ENCODE peak calls at places on chromosomes 3 and 15, in five cellular contexts. One of them, this sample, is unnamed.

GRCh38 chr3:60217156-60217911 is 1033.9 kb downstream of the FHIT start:
- DNase-seq in stimulated activated CD4-positive, alpha-beta T cell treated with anti-CD3 and anti-CD28 coated beads, TNF-alpha, amount 100 ng/mL, for 4 hours: no peak
- DNase-seq in stimulated activated naive CD8-positive, alpha-beta T cell treated with anti-CD3 and anti-CD28 coated beads, Interleukin-15, amount 100 ng/mL, for 72 hours: no peak
- DNase-seq in activated CD8-positive, alpha-beta T cell treated with anti-CD3 and anti-CD28 coated beads, Interleukin-2, amount 10 ng/mL, durations not matched to agents 7 days and 5 days: no peak
- DNase-seq in glomerular endothelial cell: no peak
- DNase-seq in this sample: no peak

GRCh38 chr3:46908294-46908985 is 30.9 kb downstream of the PTH1R start:
- DNase-seq in activated CD8-positive, alpha-beta T cell treated with anti-CD3 and anti-CD28 coated beads, Interleukin-2, amount 10 ng/mL, durations not matched to agents 7 days and 5 days: no peak
- DNase-seq in glomerular endothelial cell: no peak
- DNase-seq in stimulated activated naive CD8-positive, alpha-beta T cell treated with anti-CD3 and anti-CD28 coated beads, Interleukin-15, amount 100 ng/mL, for 72 hours: no peak
- DNase-seq in stimulated activated CD4-positive, alpha-beta T cell treated with anti-CD3 and anti-CD28 coated beads, TNF-alpha, amount 100 ng/mL, for 4 hours: no peak
- DNase-seq in this sample: no peak

GRCh38 chr3:170709046-170709445 is 123.2 kb upstream of the SLC7A14 start:
- DNase-seq in stimulated activated naive CD8-positive, alpha-beta T cell treated with anti-CD3 and anti-CD28 coated beads, Interleukin-15, amount 100 ng/mL, for 72 hours: no peak
- DNase-seq in activated CD8-positive, alpha-beta T cell treated with anti-CD3 and anti-CD28 coated beads, Interleukin-2, amount 10 ng/mL, durations not matched to agents 7 days and 5 days: no peak
- DNase-seq in stimulated activated CD4-positive, alpha-beta T cell treated with anti-CD3 and anti-CD28 coated beads, TNF-alpha, amount 100 ng/mL, for 4 hours: no peak
- DNase-seq in glomerular endothelial cell: no peak
- DNase-seq in this sample: no peak

GRCh38 chr3:23819599-23820360 is 14.0 kb downstream of the UBE2E1 start:
- DNase-seq in activated CD8-positive, alpha-beta T cell treated with anti-CD3 and anti-CD28 coated beads, Interleukin-2, amount 10 ng/mL, durations not matched to agents 7 days and 5 days: no peak
- DNase-seq in stimulated activated naive CD8-positive, alpha-beta T cell treated with anti-CD3 and anti-CD28 coated beads, Interleukin-15, amount 100 ng/mL, for 72 hours: no peak
- DNase-seq in stimulated activated CD4-positive, alpha-beta T cell treated with anti-CD3 and anti-CD28 coated beads, TNF-alpha, amount 100 ng/mL, for 4 hours: no peak
- DNase-seq in glomerular endothelial cell: no peak
- DNase-seq in this sample: no peak

GRCh38 chr15:90701048-90701447 is 16.1 kb upstream of the BLM start:
- DNase-seq in stimulated activated CD4-positive, alpha-beta T cell treated with anti-CD3 and anti-CD28 coated beads, TNF-alpha, amount 100 ng/mL, for 4 hours: no peak
- DNase-seq in stimulated activated naive CD8-positive, alpha-beta T cell treated with anti-CD3 and anti-CD28 coated beads, Interleukin-15, amount 100 ng/mL, for 72 hours: no peak
- DNase-seq in glomerular endothelial cell: no peak
- DNase-seq in activated CD8-positive, alpha-beta T cell treated with anti-CD3 and anti-CD28 coated beads, Interleukin-2, amount 10 ng/mL, durations not matched to agents 7 days and 5 days: no peak
- DNase-seq in this sample: no peak

GRCh38 chr15:82313446-82313845 is 35.8 kb downstream of the GOLGA6L10 start:
- DNase-seq in glomerular endothelial cell: no peak
- DNase-seq in stimulated activated CD4-positive, alpha-beta T cell treated with anti-CD3 and anti-CD28 coated beads, TNF-alpha, amount 100 ng/mL, for 4 hours: no peak
- DNase-seq in activated CD8-positive, alpha-beta T cell treated with anti-CD3 and anti-CD28 coated beads, Interleukin-2, amount 10 ng/mL, durations not matched to agents 7 days and 5 days: no peak
- DNase-seq in stimulated activated naive CD8-positive, alpha-beta T cell treated with anti-CD3 and anti-CD28 coated beads, Interleukin-15, amount 100 ng/mL, for 72 hours: no peak
- DNase-seq in this sample: peak; percentile 51

GRCh38 chr15:100114100-100114499 is 227.7 kb downstream of the ADAMTS17 start:
- DNase-seq in stimulated activated naive CD8-positive, alpha-beta T cell treated with anti-CD3 and anti-CD28 coated beads, Interleukin-15, amount 100 ng/mL, for 72 hours: no peak
- DNase-seq in glomerular endothelial cell: peak; percentile 54
- DNase-seq in stimulated activated CD4-positive, alpha-beta T cell treated with anti-CD3 and anti-CD28 coated beads, TNF-alpha, amount 100 ng/mL, for 4 hours: no peak
- DNase-seq in activated CD8-positive, alpha-beta T cell treated with anti-CD3 and anti-CD28 coated beads, Interleukin-2, amount 10 ng/mL, durations not matched to agents 7 days and 5 days: no peak
- DNase-seq in this sample: peak; percentile 92

GRCh38 chr3:38115645-38116427 is 21.1 kb downstream of the ACAA1 start:
- DNase-seq in stimulated activated CD4-positive, alpha-beta T cell treated with anti-CD3 and anti-CD28 coated beads, TNF-alpha, amount 100 ng/mL, for 4 hours: no peak
- DNase-seq in activated CD8-positive, alpha-beta T cell treated with anti-CD3 and anti-CD28 coated beads, Interleukin-2, amount 10 ng/mL, durations not matched to agents 7 days and 5 days: no peak
- DNase-seq in stimulated activated naive CD8-positive, alpha-beta T cell treated with anti-CD3 and anti-CD28 coated beads, Interleukin-15, amount 100 ng/mL, for 72 hours: no peak
- DNase-seq in glomerular endothelial cell: no peak
- DNase-seq in this sample: no peak

GRCh38 chr3:148101061-148101460 is 596.6 kb upstream of the AGTR1 start:
- DNase-seq in stimulated activated naive CD8-positive, alpha-beta T cell treated with anti-CD3 and anti-CD28 coated beads, Interleukin-15, amount 100 ng/mL, for 72 hours: no peak
- DNase-seq in stimulated activated CD4-positive, alpha-beta T cell treated with anti-CD3 and anti-CD28 coated beads, TNF-alpha, amount 100 ng/mL, for 4 hours: no peak
- DNase-seq in activated CD8-positive, alpha-beta T cell treated with anti-CD3 and anti-CD28 coated beads, Interleukin-2, amount 10 ng/mL, durations not matched to agents 7 days and 5 days: no peak
- DNase-seq in glomerular endothelial cell: no peak
- DNase-seq in this sample: no peak